ENCODE peak calls at places on chromosomes 5 and 9, in five cellular contexts. N is ovary; U is psoas muscle; M is CD4-positive, alpha-beta T cell; H is GM12878. V is an unnamed sample.

GRCh38 chr9:93697352-93698139 is 121.2 kb downstream of the PHF2 start:
- DNase-seq in H (no peak), N (no peak), U (no peak), M (no peak), V (no peak)

GRCh38 chr5:178389031-178389729 is 156.6 kb upstream of the PHYKPL start:
- DNase-seq in N (no peak), H (no peak), M (no peak), U (no peak), V (no peak)

GRCh38 chr5:171989276-171989675 is 17.2 kb downstream of the FBXW11 start:
- DNase-seq in U (no peak), N (no peak), H (peak; percentile 73), M (no peak), V (no peak)

GRCh38 chr9:115034801-115035200 is 83.2 kb downstream of the TNC start:
- DNase-seq in N (no peak), H (no peak), U (no peak), M (no peak), V (no peak)

GRCh38 chr5:41371741-41372140 is 138.7 kb downstream of the PLCXD3 start:
- DNase-seq in M (no peak), H (no peak), N (no peak), U (no peak), V (no peak)

GRCh38 chr9:136172412-136173079 is 32.4 kb downstream of the LHX3 start:
- DNase-seq in U (no peak), H (no peak), N (no peak), M (no peak), V (no peak)

GRCh38 chr5:139725073-139725830 is 70.4 kb upstream of the PSD2 start:
- DNase-seq in U (peak; percentile 66), M (no peak), H (no peak), N (peak; percentile 53), V (no peak)

GRCh38 chr9:134662143-134662876 is 20.7 kb downstream of the COL5A1 start:
- DNase-seq in N (no peak), M (no peak), H (no peak), U (peak; percentile 66), V (no peak)

GRCh38 chr5:112691341-112691685 is 46.4 kb upstream of the APC start:
- DNase-seq in M (no peak), N (no peak), H (no peak), U (no peak), V (no peak)

GRCh38 chr9:4742246-4742645 is 1.2 kb upstream of the AK3 start:
- DNase-seq in H (no peak), U (no peak), N (no peak), M (no peak), V (no peak)

GRCh38 chr9:107847977-107848376 is 358.4 kb upstream of the KLF4 start:
- DNase-seq in N (no peak), M (no peak), H (no peak), U (no peak), V (no peak)

GRCh38 chr9:75198436-75198835 is 110.1 kb downstream of the OSTF1 start:
- DNase-seq in M (no peak), U (no peak), N (no peak), H (no peak), V (no peak)

GRCh38 chr9:13090588-13090987 is 188.9 kb downstream of the MPDZ start:
- DNase-seq in H (no peak), M (no peak), U (no peak), N (no peak), V (no peak)

GRCh38 chr5:7802855-7803254 is 48.1 kb downstream of the CFAP90 start:
- DNase-seq in H (no peak), M (no peak), N (no peak), U (no peak), V (no peak)

GRCh38 chr5:161420526-161420925 is 126.0 kb downstream of the GABRB2 start:
- DNase-seq in N (no peak), U (no peak), M (no peak), H (no peak), V (no peak)

GRCh38 chr9:75235632-75236031 is 147.3 kb downstream of the OSTF1 start:
- DNase-seq in H (no peak), U (no peak), N (no peak), M (no peak), V (no peak)

GRCh38 chr5:151799407-151799806 is 27.7 kb downstream of the G3BP1 start:
- DNase-seq in M (no peak), H (no peak), U (no peak), N (no peak), V (no peak)

GRCh38 chr5:3740546-3741371 is 145.1 kb downstream of the IRX1 start:
- DNase-seq in N (no peak), U (no peak), M (no peak), H (no peak), V (no peak)

GRCh38 chr9:136399176-136400037 is 563 bp downstream of the SNAPC4 start:
- DNase-seq in U (peak; percentile 55), M (no peak), H (no peak), N (peak; percentile 29), V (no peak)

GRCh38 chr5:867300-867699 is 16.5 kb upstream of the ZDHHC11 start:
- DNase-seq in U (peak; percentile 48), N (no peak), M (no peak), H (no peak), V (no peak)

GRCh38 chr5:14118551-14119320 is 24.4 kb upstream of the TRIO start:
- DNase-seq in U (no peak), H (no peak), N (no peak), M (no peak), V (no peak)

GRCh38 chr5:16842916-16843315 is 93.2 kb downstream of the MYO10 start:
- DNase-seq in N (no peak), M (no peak), H (no peak), U (no peak), V (no peak)

GRCh38 chr5:16849821-16850220 is 86.3 kb downstream of the MYO10 start:
- DNase-seq in N (no peak), H (no peak), U (no peak), M (no peak), V (no peak)

GRCh38 chr5:16841416-16841815 is 94.7 kb downstream of the MYO10 start:
- DNase-seq in U (no peak), M (no peak), H (no peak), N (no peak), V (no peak)

GRCh38 chr5:16849181-16849580 is 86.9 kb downstream of the MYO10 start:
- DNase-seq in N (no peak), H (no peak), U (no peak), M (no peak), V (no peak)

DNA sequence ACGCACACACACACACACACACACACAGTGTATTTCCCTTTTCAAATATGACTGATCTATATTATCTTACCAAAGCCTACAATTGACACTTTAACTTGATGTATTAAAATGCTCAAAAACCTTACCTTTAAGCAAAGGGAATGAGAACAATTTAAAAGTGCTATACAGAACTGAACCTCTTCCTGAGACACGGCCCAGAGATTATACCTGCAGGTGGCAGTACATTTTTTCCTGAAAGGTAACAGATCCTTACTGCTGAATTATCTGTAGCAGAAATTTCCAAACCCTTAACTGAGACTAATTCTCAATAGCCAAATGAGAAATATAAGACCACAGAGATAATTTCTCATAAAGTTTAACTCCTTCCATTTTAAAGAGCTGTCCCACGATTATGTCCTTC is 91.1 kb downstream of the MYO10 start:
- DNase-seq in N (no peak), H (no peak), U (no peak), M (no peak), V (no peak)
- TF ChIP-seq CTCF in N (no peak), H (no peak), U (no peak), M (no peak), V (no peak)

DNA sequence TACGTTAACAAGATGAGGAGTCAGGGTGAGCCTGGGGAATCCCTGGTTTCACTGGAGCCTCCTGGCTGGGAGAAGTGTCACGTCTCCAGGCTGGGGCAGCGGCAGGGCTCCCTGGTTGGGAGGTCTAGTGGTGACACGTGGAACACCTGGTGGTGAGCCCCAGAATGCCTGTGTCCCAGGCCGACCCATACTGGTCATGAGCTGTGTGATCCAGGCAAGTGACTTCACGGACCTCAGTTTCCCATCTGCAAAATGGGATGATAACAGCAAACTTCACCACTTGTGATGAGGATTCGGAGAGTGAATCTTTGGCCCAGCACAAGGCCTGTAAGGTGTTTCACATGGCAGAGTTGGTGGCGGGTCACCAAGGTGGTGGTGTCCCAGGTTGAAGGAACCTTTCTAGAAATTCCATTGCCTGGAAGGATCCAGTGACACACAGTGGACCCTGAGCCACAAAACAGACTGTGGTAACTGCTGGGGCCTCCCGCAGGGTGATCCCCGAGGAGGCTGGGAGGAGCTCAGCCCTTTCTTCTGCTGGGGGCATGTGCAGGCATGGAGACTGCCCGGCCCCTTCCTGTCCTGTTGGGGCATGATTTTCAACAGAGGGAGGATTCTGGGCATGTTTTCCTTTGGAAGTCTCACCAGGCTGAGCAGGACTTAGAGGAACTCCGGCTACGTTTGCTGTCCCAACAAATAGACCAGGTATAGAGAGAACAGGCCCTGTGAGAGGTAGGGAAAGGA is 153.9 kb upstream of the IER5L start:
- DNase-seq in N (no peak), M (no peak), H (no peak), U (no peak), V (no peak)
- TF ChIP-seq CTCF in N (no peak), M (no peak), H (no peak), U (no peak), V (no peak)

GRCh38 chr9:95266649-95267048 is 50.9 kb downstream of the FANCC start:
- DNase-seq in M (no peak), H (peak; percentile 21), N (no peak), U (no peak), V (peak; percentile 10)

GRCh38 chr9:95264954-95265615 is 52.4 kb downstream of the FANCC start:
- DNase-seq in N (no peak), U (no peak), M (no peak), H (no peak), V (no peak)

GRCh38 chr9:95270790-95271189 is 46.7 kb downstream of the FANCC start:
- DNase-seq in U (no peak), M (no peak), N (no peak), H (no peak), V (no peak)

GRCh38 chr9:95265960-95266359 is 51.5 kb downstream of the FANCC start:
- DNase-seq in U (no peak), M (no peak), N (no peak), H (no peak), V (no peak)

GRCh38 chr9:95268681-95269080 is 48.8 kb downstream of the FANCC start:
- DNase-seq in M (no peak), N (no peak), H (no peak), U (no peak), V (peak; percentile 12)
- TF ChIP-seq CTCF in M (peak; percentile 17), N (no peak), H (peak; percentile 36), U (peak; percentile 38), V (peak; percentile 41)

DNA sequence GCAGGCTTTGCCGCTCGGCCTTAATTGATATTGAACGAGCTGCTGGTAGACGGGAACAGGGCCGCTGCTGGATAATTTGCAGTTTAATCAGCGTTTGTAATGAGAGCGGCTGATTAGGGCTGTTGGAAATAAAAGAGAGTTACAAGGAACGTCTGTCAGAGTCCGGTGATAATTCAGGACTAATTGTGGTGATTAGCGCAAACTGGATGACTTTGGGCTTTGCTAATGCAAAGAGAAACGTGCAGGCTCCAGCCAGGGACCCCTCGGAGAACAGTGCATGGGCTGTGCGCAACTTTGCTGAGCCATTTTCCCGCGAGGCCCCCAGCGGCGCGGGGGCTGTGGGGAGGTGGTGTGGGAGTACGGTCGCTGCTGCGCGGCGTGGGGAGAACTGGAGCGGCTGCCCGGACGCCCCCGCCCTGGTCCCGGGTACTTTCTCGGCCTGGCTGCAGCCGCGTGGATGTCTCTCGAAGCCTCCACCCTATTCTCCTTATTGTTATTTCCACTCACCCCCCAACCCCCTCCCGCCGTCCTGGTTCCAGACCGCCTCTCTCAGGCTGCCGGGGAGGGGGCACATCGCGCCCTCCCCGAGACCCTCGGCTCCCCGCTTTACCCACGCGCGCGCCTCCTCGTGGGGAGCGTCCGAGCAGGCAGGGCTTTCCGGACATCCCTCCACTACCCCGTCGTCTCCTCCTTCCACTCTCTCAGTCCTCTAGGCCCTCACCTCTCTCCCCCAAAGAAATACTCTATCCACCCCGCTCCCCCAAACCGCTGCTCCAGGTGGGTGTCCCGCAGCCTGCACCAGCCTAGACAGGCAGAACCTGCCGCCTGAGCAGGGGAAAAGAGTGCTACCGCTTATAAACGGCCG is 68.5 kb upstream of the TBCA start:
- DNase-seq in H (no peak), U (no peak), N (no peak), M (no peak), V (no peak)
- TF ChIP-seq CTCF in H (no peak), U (no peak), N (no peak), M (no peak), V (no peak)